ENCODE peak calls at places on chromosomes 7 and 10, in four cellular contexts. One of them, this sample, is unnamed.

GRCh38 chr10:32210306-32211045 is 136.5 kb downstream of the EPC1 start:
- DNase-seq in BJ: no peak
- DNase-seq in neuronal stem cell: no peak
- DNase-seq in H9: peak; percentile 43
- DNase-seq in this sample: peak; percentile 82

GRCh38 chr10:63286754-63287264 is 153.7 kb downstream of the NRBF2 start:
- DNase-seq in neuronal stem cell: no peak
- DNase-seq in H9: no peak
- DNase-seq in BJ: no peak
- DNase-seq in this sample: no peak

GRCh38 chr7:23434147-23434676 is 36.1 kb downstream of the IGF2BP3 start:
- DNase-seq in H9: no peak
- DNase-seq in BJ: no peak
- DNase-seq in neuronal stem cell: no peak
- DNase-seq in this sample: no peak

GRCh38 chr7:22730921-22731654 is 4.1 kb downstream of the IL6 start:
- DNase-seq in BJ: peak; percentile 46
- DNase-seq in H9: no peak
- DNase-seq in neuronal stem cell: no peak
- DNase-seq in this sample: no peak

GRCh38 chr10:15539262-15539661 is 168.2 kb upstream of the FAM171A1 start:
- DNase-seq in BJ: no peak
- DNase-seq in neuronal stem cell: no peak
- DNase-seq in H9: no peak
- DNase-seq in this sample: no peak

GRCh38 chr7:48006866-48007265 is 22.0 kb downstream of the SUN3 start:
- DNase-seq in neuronal stem cell: no peak
- DNase-seq in H9: no peak
- DNase-seq in BJ: no peak
- DNase-seq in this sample: no peak

GRCh38 chr7:14891289-14891688 is 11.3 kb downstream of the DGKB start:
- DNase-seq in neuronal stem cell: no peak
- DNase-seq in BJ: no peak
- DNase-seq in H9: no peak
- DNase-seq in this sample: no peak

GRCh38 chr10:48306870-48307531 is 524 bp downstream of the MAPK8 start:
- DNase-seq in BJ: no peak
- DNase-seq in H9: no peak
- DNase-seq in neuronal stem cell: peak; percentile 45
- DNase-seq in this sample: peak; percentile 67

GRCh38 chr7:5634107-5634950 is 147.1 kb downstream of the RNF216 start:
- DNase-seq in H9: peak; percentile 87
- DNase-seq in BJ: peak; percentile 96
- DNase-seq in neuronal stem cell: no peak
- DNase-seq in this sample: peak; percentile 94

GRCh38 chr10:14403846-14404623 is 73.3 kb upstream of the FRMD4A start:
- DNase-seq in H9: no peak
- DNase-seq in BJ: no peak
- DNase-seq in neuronal stem cell: no peak
- DNase-seq in this sample: no peak

GRCh38 chr10:35331894-35332640 is 4.2 kb upstream of the CCNY start:
- DNase-seq in BJ: peak; percentile 56
- DNase-seq in neuronal stem cell: no peak
- DNase-seq in H9: no peak
- DNase-seq in this sample: no peak

GRCh38 chr7:2402687-2403013 is 761 bp upstream of the CHST12 start:
- DNase-seq in neuronal stem cell: no peak
- DNase-seq in BJ: no peak
- DNase-seq in H9: no peak
- DNase-seq in this sample: no peak

GRCh38 chr7:108442039-108442568 is 14.1 kb downstream of the NRCAM start:
- DNase-seq in H9: no peak
- DNase-seq in neuronal stem cell: no peak
- DNase-seq in BJ: no peak
- DNase-seq in this sample: peak; percentile 8

GRCh38 chr10:120048358-120048757 is 155.8 kb downstream of the SEC23IP start:
- DNase-seq in neuronal stem cell: no peak
- DNase-seq in H9: no peak
- DNase-seq in BJ: no peak
- DNase-seq in this sample: no peak

GRCh38 chr7:40717242-40717641 is 582.4 kb downstream of the SUGCT start:
- DNase-seq in neuronal stem cell: peak; percentile 36
- DNase-seq in BJ: no peak
- DNase-seq in H9: peak; percentile 96
- DNase-seq in this sample: peak; percentile 93

GRCh38 chr10:68027429-68027828 is 47.7 kb downstream of the HERC4 start:
- DNase-seq in BJ: no peak
- DNase-seq in H9: no peak
- DNase-seq in neuronal stem cell: no peak
- DNase-seq in this sample: no peak

GRCh38 chr10:4057725-4058513 is 272.9 kb upstream of the KLF6 start:
- DNase-seq in neuronal stem cell: no peak
- DNase-seq in H9: no peak
- DNase-seq in BJ: no peak
- DNase-seq in this sample: no peak

GRCh38 chr10:112209534-112210200 is 26.1 kb upstream of the GPAM start:
- DNase-seq in H9: no peak
- DNase-seq in BJ: no peak
- DNase-seq in neuronal stem cell: no peak
- DNase-seq in this sample: no peak

GRCh38 chr10:67837519-67838314 is at the start of gene DNAJC12:
- DNase-seq in BJ: no peak
- DNase-seq in H9: no peak
- DNase-seq in neuronal stem cell: no peak
- DNase-seq in this sample: peak; percentile 46

GRCh38 chr10:113087082-113088029 is 137.3 kb downstream of the TCF7L2 start:
- DNase-seq in neuronal stem cell: no peak
- DNase-seq in BJ: peak; percentile 98
- DNase-seq in H9: peak; percentile 84
- DNase-seq in this sample: peak; percentile 99

GRCh38 chr7:157990878-157991250 is 596.8 kb downstream of the PTPRN2 start:
- DNase-seq in H9: no peak
- DNase-seq in neuronal stem cell: no peak
- DNase-seq in BJ: no peak
- DNase-seq in this sample: no peak

GRCh38 chr7:50837965-50838364 is 55.3 kb upstream of the GRB10 start:
- DNase-seq in BJ: no peak
- DNase-seq in neuronal stem cell: no peak
- DNase-seq in H9: no peak
- DNase-seq in this sample: no peak

GRCh38 chr7:142908290-142908689 is 22.7 kb upstream of the TRPV6 start:
- DNase-seq in H9: no peak
- DNase-seq in BJ: no peak
- DNase-seq in neuronal stem cell: no peak
- DNase-seq in this sample: no peak

GRCh38 chr7:30115709-30116297 is 19.0 kb upstream of the MTURN start:
- DNase-seq in neuronal stem cell: no peak
- DNase-seq in H9: no peak
- DNase-seq in BJ: no peak
- DNase-seq in this sample: peak; percentile 14

GRCh38 chr7:51366172-51366728 is 49.6 kb upstream of the COBL start:
- DNase-seq in neuronal stem cell: no peak
- DNase-seq in BJ: no peak
- DNase-seq in H9: no peak
- DNase-seq in this sample: no peak

GRCh38 chr7:139645572-139646523 is 122.4 kb downstream of the CLEC2L start:
- DNase-seq in H9: peak; percentile 89
- DNase-seq in BJ: peak; percentile 8
- DNase-seq in neuronal stem cell: peak; percentile 87
- DNase-seq in this sample: peak; percentile 89

GRCh38 chr7:80977751-80978150 is 58.9 kb upstream of the SEMA3C start:
- DNase-seq in H9: no peak
- DNase-seq in BJ: no peak
- DNase-seq in neuronal stem cell: no peak
- DNase-seq in this sample: peak; percentile 3

GRCh38 chr10:79142064-79142491 is 73.3 kb downstream of the ZMIZ1 start:
- DNase-seq in neuronal stem cell: no peak
- DNase-seq in H9: no peak
- DNase-seq in BJ: no peak
- DNase-seq in this sample: no peak

GRCh38 chr7:102122026-102122425 is 164.6 kb upstream of the SH2B2 start:
- DNase-seq in BJ: peak; percentile 19
- DNase-seq in H9: no peak
- DNase-seq in neuronal stem cell: no peak
- DNase-seq in this sample: no peak

GRCh38 chr10:34666008-34666700 is 148.9 kb downstream of the PARD3 start:
- DNase-seq in H9: no peak
- DNase-seq in BJ: peak; percentile 60
- DNase-seq in neuronal stem cell: peak; percentile 30
- DNase-seq in this sample: peak; percentile 91